ENCODE peak calls at places on chromosome 11, in ten cellular contexts. One of them, this sample, is unnamed.

GRCh38 chr11:62539238-62539925 is 7.2 kb downstream of the AHNAK start:
- DNase-seq in heart left ventricle: peak
- DNase-seq in left lung: peak
- DNase-seq in NCI-H1694: no peak
- DNase-seq in left colon: peak
- DNase-seq in COR-L47: peak
- DNase-seq in C1 segment of cervical spinal cord: peak
- DNase-seq in stimulated activated CD4-positive, alpha-beta T cell treated with anti-CD3 and anti-CD28 coated beads, Interleukin-4, amount 100 ng/mL, for 24 hours: peak
- DNase-seq in A549: peak
- DNase-seq in stimulated activated CD8-positive, alpha-beta memory T cell treated with anti-CD3 and anti-CD28 coated beads, Interleukin-15, amount 100 ng/mL, for 1 hour: no peak
- DNase-seq in this sample: peak

GRCh38 chr11:86931965-86932332 is 23.2 kb downstream of the FZD4 start:
- DNase-seq in left colon: no peak
- DNase-seq in stimulated activated CD8-positive, alpha-beta memory T cell treated with anti-CD3 and anti-CD28 coated beads, Interleukin-15, amount 100 ng/mL, for 1 hour: no peak
- DNase-seq in COR-L47: no peak
- DNase-seq in C1 segment of cervical spinal cord: no peak
- DNase-seq in A549: peak
- DNase-seq in NCI-H1694: no peak
- DNase-seq in stimulated activated CD4-positive, alpha-beta T cell treated with anti-CD3 and anti-CD28 coated beads, Interleukin-4, amount 100 ng/mL, for 24 hours: no peak
- DNase-seq in heart left ventricle: no peak
- DNase-seq in left lung: no peak
- DNase-seq in this sample: no peak

GRCh38 chr11:68099474-68100405 is 21.4 kb downstream of the CHKA start:
- DNase-seq in left colon: peak
- DNase-seq in NCI-H1694: no peak
- DNase-seq in left lung: no peak
- DNase-seq in heart left ventricle: peak
- DNase-seq in C1 segment of cervical spinal cord: no peak
- DNase-seq in COR-L47: no peak
- DNase-seq in stimulated activated CD4-positive, alpha-beta T cell treated with anti-CD3 and anti-CD28 coated beads, Interleukin-4, amount 100 ng/mL, for 24 hours: peak
- DNase-seq in A549: no peak
- DNase-seq in stimulated activated CD8-positive, alpha-beta memory T cell treated with anti-CD3 and anti-CD28 coated beads, Interleukin-15, amount 100 ng/mL, for 1 hour: no peak
- DNase-seq in this sample: peak

GRCh38 chr11:30992513-30992849 is 377.1 kb downstream of the DCDC1 start:
- DNase-seq in A549: peak
- DNase-seq in stimulated activated CD4-positive, alpha-beta T cell treated with anti-CD3 and anti-CD28 coated beads, Interleukin-4, amount 100 ng/mL, for 24 hours: no peak
- DNase-seq in C1 segment of cervical spinal cord: no peak
- DNase-seq in heart left ventricle: no peak
- DNase-seq in left colon: no peak
- DNase-seq in stimulated activated CD8-positive, alpha-beta memory T cell treated with anti-CD3 and anti-CD28 coated beads, Interleukin-15, amount 100 ng/mL, for 1 hour: no peak
- DNase-seq in COR-L47: no peak
- DNase-seq in NCI-H1694: no peak
- DNase-seq in left lung: no peak
- DNase-seq in this sample: no peak

GRCh38 chr11:122202951-122203456 is 87.0 kb upstream of the BLID start:
- DNase-seq in C1 segment of cervical spinal cord: peak
- DNase-seq in stimulated activated CD4-positive, alpha-beta T cell treated with anti-CD3 and anti-CD28 coated beads, Interleukin-4, amount 100 ng/mL, for 24 hours: peak
- DNase-seq in heart left ventricle: peak
- DNase-seq in left colon: peak
- DNase-seq in A549: peak
- DNase-seq in NCI-H1694: no peak
- DNase-seq in COR-L47: no peak
- DNase-seq in left lung: peak
- DNase-seq in stimulated activated CD8-positive, alpha-beta memory T cell treated with anti-CD3 and anti-CD28 coated beads, Interleukin-15, amount 100 ng/mL, for 1 hour: no peak
- DNase-seq in this sample: peak

GRCh38 chr11:64379160-64379559 is 20.2 kb downstream of the RPS6KA4 start:
- DNase-seq in COR-L47: no peak
- DNase-seq in C1 segment of cervical spinal cord: no peak
- DNase-seq in stimulated activated CD4-positive, alpha-beta T cell treated with anti-CD3 and anti-CD28 coated beads, Interleukin-4, amount 100 ng/mL, for 24 hours: no peak
- DNase-seq in left lung: no peak
- DNase-seq in heart left ventricle: no peak
- DNase-seq in left colon: no peak
- DNase-seq in stimulated activated CD8-positive, alpha-beta memory T cell treated with anti-CD3 and anti-CD28 coated beads, Interleukin-15, amount 100 ng/mL, for 1 hour: no peak
- DNase-seq in NCI-H1694: no peak
- DNase-seq in A549: no peak
- DNase-seq in this sample: no peak

GRCh38 chr11:116176484-116177005 is 596.2 kb downstream of the BUD13 start:
- DNase-seq in NCI-H1694: no peak
- DNase-seq in stimulated activated CD4-positive, alpha-beta T cell treated with anti-CD3 and anti-CD28 coated beads, Interleukin-4, amount 100 ng/mL, for 24 hours: no peak
- DNase-seq in A549: no peak
- DNase-seq in heart left ventricle: no peak
- DNase-seq in stimulated activated CD8-positive, alpha-beta memory T cell treated with anti-CD3 and anti-CD28 coated beads, Interleukin-15, amount 100 ng/mL, for 1 hour: no peak
- DNase-seq in C1 segment of cervical spinal cord: no peak
- DNase-seq in COR-L47: no peak
- DNase-seq in left colon: no peak
- DNase-seq in left lung: no peak
- DNase-seq in this sample: no peak

GRCh38 chr11:94730153-94730552 is 38.0 kb upstream of the AMOTL1 start:
- DNase-seq in stimulated activated CD4-positive, alpha-beta T cell treated with anti-CD3 and anti-CD28 coated beads, Interleukin-4, amount 100 ng/mL, for 24 hours: no peak
- DNase-seq in NCI-H1694: no peak
- DNase-seq in stimulated activated CD8-positive, alpha-beta memory T cell treated with anti-CD3 and anti-CD28 coated beads, Interleukin-15, amount 100 ng/mL, for 1 hour: no peak
- DNase-seq in C1 segment of cervical spinal cord: no peak
- DNase-seq in left colon: no peak
- DNase-seq in A549: no peak
- DNase-seq in COR-L47: no peak
- DNase-seq in left lung: no peak
- DNase-seq in heart left ventricle: no peak
- DNase-seq in this sample: no peak

GRCh38 chr11:3171931-3172560 is 6.9 kb upstream of the OSBPL5 start:
- DNase-seq in left colon: no peak
- DNase-seq in left lung: peak
- DNase-seq in NCI-H1694: no peak
- DNase-seq in COR-L47: no peak
- DNase-seq in stimulated activated CD8-positive, alpha-beta memory T cell treated with anti-CD3 and anti-CD28 coated beads, Interleukin-15, amount 100 ng/mL, for 1 hour: no peak
- DNase-seq in A549: no peak
- DNase-seq in C1 segment of cervical spinal cord: no peak
- DNase-seq in heart left ventricle: peak
- DNase-seq in stimulated activated CD4-positive, alpha-beta T cell treated with anti-CD3 and anti-CD28 coated beads, Interleukin-4, amount 100 ng/mL, for 24 hours: no peak
- DNase-seq in this sample: no peak

GRCh38 chr11:1479006-1479677 is 7.4 kb downstream of the MOB2 start:
- DNase-seq in COR-L47: no peak
- DNase-seq in stimulated activated CD8-positive, alpha-beta memory T cell treated with anti-CD3 and anti-CD28 coated beads, Interleukin-15, amount 100 ng/mL, for 1 hour: no peak
- DNase-seq in left colon: no peak
- DNase-seq in heart left ventricle: peak
- DNase-seq in C1 segment of cervical spinal cord: no peak
- DNase-seq in stimulated activated CD4-positive, alpha-beta T cell treated with anti-CD3 and anti-CD28 coated beads, Interleukin-4, amount 100 ng/mL, for 24 hours: no peak
- DNase-seq in A549: no peak
- DNase-seq in left lung: peak
- DNase-seq in NCI-H1694: no peak
- DNase-seq in this sample: no peak

GRCh38 chr11:48081151-48082010 is 101.0 kb downstream of the PTPRJ start:
- DNase-seq in left colon: no peak
- DNase-seq in stimulated activated CD4-positive, alpha-beta T cell treated with anti-CD3 and anti-CD28 coated beads, Interleukin-4, amount 100 ng/mL, for 24 hours: peak
- DNase-seq in heart left ventricle: peak
- DNase-seq in NCI-H1694: no peak
- DNase-seq in C1 segment of cervical spinal cord: peak
- DNase-seq in A549: no peak
- DNase-seq in COR-L47: no peak
- DNase-seq in stimulated activated CD8-positive, alpha-beta memory T cell treated with anti-CD3 and anti-CD28 coated beads, Interleukin-15, amount 100 ng/mL, for 1 hour: no peak
- DNase-seq in left lung: no peak
- DNase-seq in this sample: no peak

GRCh38 chr11:2991477-2992233 is 474 bp downstream of the NAP1L4 start:
- DNase-seq in stimulated activated CD4-positive, alpha-beta T cell treated with anti-CD3 and anti-CD28 coated beads, Interleukin-4, amount 100 ng/mL, for 24 hours: no peak
- DNase-seq in left lung: peak
- DNase-seq in COR-L47: peak
- DNase-seq in heart left ventricle: no peak
- DNase-seq in stimulated activated CD8-positive, alpha-beta memory T cell treated with anti-CD3 and anti-CD28 coated beads, Interleukin-15, amount 100 ng/mL, for 1 hour: no peak
- DNase-seq in left colon: no peak
- DNase-seq in A549: peak
- DNase-seq in C1 segment of cervical spinal cord: peak
- DNase-seq in NCI-H1694: no peak
- DNase-seq in this sample: peak

GRCh38 chr11:45651156-45651555 is 14.3 kb downstream of the CHST1 start:
- DNase-seq in left colon: no peak
- DNase-seq in heart left ventricle: no peak
- DNase-seq in COR-L47: no peak
- DNase-seq in A549: no peak
- DNase-seq in stimulated activated CD4-positive, alpha-beta T cell treated with anti-CD3 and anti-CD28 coated beads, Interleukin-4, amount 100 ng/mL, for 24 hours: no peak
- DNase-seq in C1 segment of cervical spinal cord: no peak
- DNase-seq in stimulated activated CD8-positive, alpha-beta memory T cell treated with anti-CD3 and anti-CD28 coated beads, Interleukin-15, amount 100 ng/mL, for 1 hour: no peak
- DNase-seq in NCI-H1694: no peak
- DNase-seq in left lung: peak
- DNase-seq in this sample: no peak

GRCh38 chr11:73318501-73319011 is 10.5 kb downstream of the ARHGEF17 start:
- DNase-seq in A549: no peak
- DNase-seq in NCI-H1694: no peak
- DNase-seq in COR-L47: no peak
- DNase-seq in left lung: no peak
- DNase-seq in C1 segment of cervical spinal cord: no peak
- DNase-seq in stimulated activated CD8-positive, alpha-beta memory T cell treated with anti-CD3 and anti-CD28 coated beads, Interleukin-15, amount 100 ng/mL, for 1 hour: no peak
- DNase-seq in heart left ventricle: peak
- DNase-seq in stimulated activated CD4-positive, alpha-beta T cell treated with anti-CD3 and anti-CD28 coated beads, Interleukin-4, amount 100 ng/mL, for 24 hours: no peak
- DNase-seq in left colon: no peak
- DNase-seq in this sample: no peak

GRCh38 chr11:10122337-10123197 is 171.5 kb downstream of the SBF2 start:
- DNase-seq in stimulated activated CD4-positive, alpha-beta T cell treated with anti-CD3 and anti-CD28 coated beads, Interleukin-4, amount 100 ng/mL, for 24 hours: no peak
- DNase-seq in NCI-H1694: no peak
- DNase-seq in left colon: no peak
- DNase-seq in C1 segment of cervical spinal cord: no peak
- DNase-seq in heart left ventricle: no peak
- DNase-seq in A549: peak
- DNase-seq in COR-L47: no peak
- DNase-seq in stimulated activated CD8-positive, alpha-beta memory T cell treated with anti-CD3 and anti-CD28 coated beads, Interleukin-15, amount 100 ng/mL, for 1 hour: no peak
- DNase-seq in left lung: no peak
- DNase-seq in this sample: no peak